ENCODE peak calls at places on chromosomes 2 and 18, in ten cellular contexts. D, W, C, Z, U, E, L, I, V and A are unnamed samples.

GRCh38 chr2:231152800-231153557 is 28.1 kb upstream of the HTR2B start:
- ATAC-seq in V (no peak), U (no peak), C (no peak), I (no peak), E (no peak), L (peak; percentile 90), W (no peak), Z (no peak), D (no peak), A (no peak)

GRCh38 chr2:201996681-201997254 is 36.9 kb upstream of the FZD7 start:
- ATAC-seq in L (no peak), E (no peak), Z (no peak), I (no peak), U (no peak), C (no peak), W (no peak), D (peak; percentile 76), V (no peak), A (no peak)

GRCh38 chr2:8580316-8581047 is 101.4 kb upstream of the ID2 start:
- ATAC-seq in L (no peak), I (no peak), C (no peak), Z (no peak), D (no peak), W (no peak), E (no peak), V (no peak), U (no peak), A (no peak)

GRCh38 chr2:42493885-42494433 is at the start of gene KCNG3:
- ATAC-seq in D (peak; percentile 82), V (peak; percentile 64), L (peak; percentile 86), E (peak; percentile 89), U (peak; percentile 82), Z (peak; percentile 83), W (no peak), C (peak; percentile 86), I (peak; percentile 75), A (peak; percentile 90)

GRCh38 chr2:31031132-31031706 is 107.0 kb downstream of the GALNT14 start:
- ATAC-seq in U (no peak), W (no peak), Z (no peak), V (no peak), E (no peak), I (no peak), D (no peak), C (no peak), L (no peak), A (no peak)

GRCh38 chr2:200177971-200178911 is 128.3 kb upstream of the SPATS2L start:
- ATAC-seq in I (no peak), W (peak; percentile 64), C (no peak), U (peak; percentile 37), D (no peak), Z (peak; percentile 37), V (peak; percentile 90), L (peak; percentile 46), E (no peak), A (peak; percentile 25)

GRCh38 chr2:238882083-238882755 is 34.3 kb downstream of the TWIST2 start:
- ATAC-seq in L (peak; percentile 55), C (no peak), Z (no peak), U (no peak), E (no peak), V (no peak), D (no peak), W (no peak), I (no peak), A (no peak)

GRCh38 chr2:96413067-96413722 is 77.6 kb downstream of the NCAPH start:
- ATAC-seq in U (peak; percentile 87), Z (peak; percentile 81), E (peak; percentile 81), V (peak; percentile 96), D (peak; percentile 26), L (peak; percentile 21), C (peak; percentile 62), I (peak; percentile 92), W (no peak), A (no peak)

GRCh38 chr2:21234721-21235120 is 111.0 kb downstream of the TDRD15 start:
- ATAC-seq in L (no peak), U (no peak), I (no peak), C (no peak), V (no peak), W (no peak), Z (no peak), D (no peak), E (no peak), A (no peak)

GRCh38 chr2:166494140-166494544 is at the start of gene SCN7A:
- ATAC-seq in U (peak; percentile 47), W (peak; percentile 92), L (peak; percentile 96), Z (peak; percentile 63), D (no peak), V (peak; percentile 44), C (no peak), E (peak; percentile 89), I (peak; percentile 91), A (peak; percentile 90)

GRCh38 chr18:1102848-1103247 is 198.2 kb downstream of the ADCYAP1 start:
- ATAC-seq in E (no peak), C (no peak), L (no peak), Z (no peak), W (no peak), V (no peak), U (no peak), I (no peak), D (no peak), A (no peak)

DNA sequence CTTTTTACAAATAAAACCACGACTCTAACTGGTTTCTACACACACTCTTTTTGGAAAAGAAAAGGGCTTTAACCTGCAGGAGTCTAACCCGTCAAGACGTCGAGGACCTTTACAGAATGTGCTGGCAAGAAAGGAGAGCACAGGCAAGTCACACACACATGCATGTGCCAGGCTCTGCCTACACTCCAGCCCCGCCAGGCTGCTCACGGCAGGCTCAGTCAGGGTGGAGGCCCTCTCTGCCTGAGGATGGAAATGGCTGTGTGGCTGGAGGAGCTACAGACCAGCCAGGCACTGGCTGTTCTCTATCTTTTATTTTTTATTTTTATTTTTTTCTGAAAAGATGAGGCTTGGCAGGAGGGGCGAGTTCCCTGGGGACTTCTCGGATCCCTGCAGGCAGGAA is 10.2 kb downstream of the SIX3 start:
- ATAC-seq in I (no peak), W (no peak), U (no peak), L (no peak), E (peak; percentile 49), Z (no peak), D (no peak), V (no peak), C (peak; percentile 21), A (no peak)
- H3K4me3 ChIP-seq in I (peak overlapping the region; percentile 11), W (peak overlapping the region; percentile 42), U (peak overlapping the region; percentile 39), L (no peak overlapping the region), E (peak overlapping the region; percentile 57), Z (peak overlapping the region; percentile 31), D (no peak overlapping the region), V (peak overlapping the region; percentile 49), C (no peak overlapping the region), A (peak overlapping the region; percentile 37)

GRCh38 chr2:88859461-88859860 is 168.0 kb downstream of the RPIA start:
- ATAC-seq in E (no peak), C (no peak), Z (no peak), W (no peak), V (no peak), I (no peak), U (no peak), D (no peak), L (no peak), A (no peak)

GRCh38 chr2:88857274-88857741 is 165.8 kb downstream of the RPIA start:
- ATAC-seq in D (no peak), C (no peak), W (no peak), Z (peak; percentile 39), I (no peak), E (peak; percentile 99), L (no peak), U (no peak), V (no peak), A (no peak)

GRCh38 chr2:88856409-88857135 is 165.1 kb downstream of the RPIA start:
- ATAC-seq in C (no peak), L (no peak), U (no peak), E (no peak), Z (no peak), W (no peak), I (no peak), D (no peak), V (no peak), A (no peak)

GRCh38 chr2:88857951-88858406 is 166.5 kb downstream of the RPIA start:
- ATAC-seq in V (no peak), E (peak; percentile 49), C (no peak), W (no peak), D (peak; percentile 47), U (no peak), I (no peak), L (no peak), Z (peak; percentile 29), A (no peak)

DNA sequence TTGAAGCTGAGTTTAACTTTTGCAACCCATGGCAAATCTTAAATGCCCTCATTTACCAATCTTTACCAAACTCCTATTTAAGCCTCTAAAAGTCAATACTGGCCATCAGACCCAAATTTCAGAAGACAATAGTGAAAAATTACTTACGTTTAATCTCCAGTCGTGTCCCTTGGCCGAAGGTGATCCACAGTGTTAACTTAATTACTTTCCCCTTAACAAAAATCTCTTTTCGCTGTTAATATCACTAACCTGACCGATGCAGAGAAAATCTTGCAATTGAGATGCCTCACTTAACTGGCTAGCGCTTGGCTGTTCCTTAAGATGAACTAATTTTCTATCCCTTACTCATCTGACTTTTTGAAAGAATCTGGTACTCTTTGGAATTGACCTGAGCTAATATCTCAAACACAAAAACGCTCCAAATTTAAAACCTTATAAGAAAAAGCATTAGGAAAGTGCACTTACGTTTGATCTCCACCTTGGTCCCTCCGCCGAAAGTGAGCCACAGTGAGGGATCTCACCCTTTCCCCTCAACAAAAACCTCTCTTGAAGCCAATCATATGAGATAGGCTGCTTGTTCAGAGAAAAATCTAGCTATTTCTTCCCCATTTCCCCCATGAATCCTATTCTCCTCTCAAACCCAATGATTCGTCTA is 169.1 kb downstream of the RPIA start:
- ATAC-seq in V (no peak), W (no peak), U (no peak), E (no peak), I (no peak), Z (no peak), C (no peak), L (no peak), D (no peak), A (no peak)
- TF ChIP-seq POLR2A in V (no peak), W (no peak), U (no peak), E (no peak), I (no peak), Z (no peak), C (no peak), L (no peak), D (no peak), A (no peak)

GRCh38 chr2:63842149-63843061 is 709 bp downstream of the UGP2 start:
- ATAC-seq in D (no peak), I (no peak), L (no peak), V (peak; percentile 66), Z (no peak), U (no peak), E (peak; percentile 1), C (no peak), W (no peak), A (no peak)
- TF ChIP-seq CTCF in D (no peak), I (no peak), L (no peak), V (no peak), Z (no peak), U (no peak), E (no peak), C (no peak), W (no peak), A (no peak)

DNA sequence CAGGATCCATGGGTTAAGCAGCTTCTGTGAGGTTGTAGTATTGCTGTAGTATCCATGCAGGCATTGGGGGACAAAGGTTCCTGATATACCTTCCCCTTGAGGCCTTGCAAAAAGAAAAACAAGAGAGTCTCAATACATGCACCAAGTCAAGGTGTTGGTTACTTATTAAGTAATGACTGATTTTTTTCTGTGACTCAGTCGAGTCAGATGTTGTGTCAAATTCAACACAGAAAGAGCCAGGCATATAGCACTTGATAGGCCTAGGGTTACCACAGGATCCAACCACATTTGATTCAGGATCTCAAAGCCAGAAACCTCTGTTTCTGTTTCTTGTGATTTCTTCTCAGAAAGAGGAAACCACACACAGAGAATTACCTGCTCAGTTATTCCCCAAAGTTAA is 24.9 kb upstream of the CD8A start:
- ATAC-seq in W (no peak), U (no peak), E (no peak), I (no peak), Z (no peak), C (no peak), V (no peak), L (no peak), D (no peak), A (no peak)
- H3K4me3 ChIP-seq in W (no peak overlapping the region), U (no peak overlapping the region), E (no peak overlapping the region), I (no peak overlapping the region), Z (no peak overlapping the region), C (no peak overlapping the region), V (no peak overlapping the region), L (no peak overlapping the region), D (no peak overlapping the region), A (no peak overlapping the region)